ENCODE peak calls at places on chromosome 5, in ten cellular contexts. Y, T, I, Q, R, W, Z, S, N and K are unnamed samples.

GRCh38 chr5:96562614-96563013 is 99.6 kb upstream of the CAST start:
- DNase-seq in Y (no peak), T (no peak), I (no peak), Q (no peak), R (no peak), W (no peak), Z (peak), S (no peak), N (no peak), K (no peak)

GRCh38 chr5:90294604-90295003 is 115.0 kb downstream of the CETN3 start:
- DNase-seq in Y (no peak), T (no peak), I (no peak), Q (no peak), R (no peak), W (no peak), Z (no peak), S (no peak), N (no peak), K (no peak)

GRCh38 chr5:82332889-82333619 is 54.9 kb upstream of the RPS23 start:
- DNase-seq in Y (no peak), T (no peak), I (no peak), Q (no peak), R (no peak), W (no peak), Z (peak), S (no peak), N (no peak), K (no peak)

GRCh38 chr5:180100621-180101450 is 29.3 kb upstream of the RNF130 start:
- DNase-seq in Y (no peak), T (no peak), I (no peak), Q (no peak), R (no peak), W (no peak), Z (no peak), S (no peak), N (no peak), K (no peak)

GRCh38 chr5:34484591-34485228 is 171.4 kb upstream of the RAI14 start:
- DNase-seq in Y (no peak), T (no peak), I (no peak), Q (no peak), R (no peak), W (no peak), Z (peak), S (no peak), N (no peak), K (no peak)

GRCh38 chr5:133052317-133053175 is 733 bp downstream of the HSPA4 start:
- DNase-seq in Y (no peak), T (peak), I (peak), Q (peak), R (peak), W (peak), Z (peak), S (peak), N (peak), K (peak)

GRCh38 chr5:137453476-137454080 is 45.5 kb downstream of the SPOCK1 start:
- DNase-seq in Y (no peak), T (peak), I (no peak), Q (no peak), R (no peak), W (no peak), Z (peak), S (no peak), N (no peak), K (no peak)

GRCh38 chr5:123035950-123036390 is 555 bp downstream of the PPIC start:
- DNase-seq in Y (no peak), T (no peak), I (no peak), Q (peak), R (peak), W (peak), Z (peak), S (peak), N (peak), K (no peak)

GRCh38 chr5:132057498-132058255 is 2.8 kb upstream of the IL3 start:
- DNase-seq in Y (no peak), T (no peak), I (no peak), Q (no peak), R (peak), W (peak), Z (no peak), S (no peak), N (no peak), K (no peak)

GRCh38 chr5:94908889-94909480 is 290.5 kb downstream of the SLF1 start:
- DNase-seq in Y (no peak), T (peak), I (no peak), Q (peak), R (no peak), W (no peak), Z (peak), S (no peak), N (no peak), K (peak)

GRCh38 chr5:144191998-144192397 is 21.3 kb downstream of the KCTD16 start:
- DNase-seq in Y (no peak), T (peak), I (peak), Q (peak), R (no peak), W (no peak), Z (peak), S (no peak), N (no peak), K (peak)

GRCh38 chr5:160165137-160166068 is 46.2 kb upstream of the PWWP2A start:
- DNase-seq in Y (peak), T (no peak), I (no peak), Q (peak), R (peak), W (peak), Z (peak), S (peak), N (peak), K (no peak)

GRCh38 chr5:137191179-137191578 is 307.9 kb downstream of the SPOCK1 start:
- DNase-seq in Y (no peak), T (no peak), I (no peak), Q (no peak), R (no peak), W (no peak), Z (no peak), S (no peak), N (no peak), K (no peak)

GRCh38 chr5:156120777-156121176 is 206.2 kb upstream of the SGCD start:
- DNase-seq in Y (no peak), T (no peak), I (no peak), Q (no peak), R (no peak), W (no peak), Z (no peak), S (no peak), N (no peak), K (no peak)

GRCh38 chr5:80438739-80439138 is 30.9 kb downstream of the ZFYVE16 start:
- DNase-seq in Y (no peak), T (no peak), I (no peak), Q (no peak), R (no peak), W (no peak), Z (no peak), S (no peak), N (no peak), K (no peak)

GRCh38 chr5:54658014-54658413 is 140.5 kb downstream of the SNX18 start:
- DNase-seq in Y (no peak), T (no peak), I (no peak), Q (no peak), R (no peak), W (no peak), Z (peak), S (no peak), N (no peak), K (no peak)

GRCh38 chr5:164345853-164346252 is 840.4 kb downstream of the MAT2B start:
- DNase-seq in Y (no peak), T (no peak), I (no peak), Q (no peak), R (no peak), W (no peak), Z (no peak), S (no peak), N (no peak), K (no peak)

GRCh38 chr5:89276566-89277305 is 393.8 kb upstream of the MEF2C start:
- DNase-seq in Y (no peak), T (no peak), I (no peak), Q (no peak), R (no peak), W (no peak), Z (peak), S (no peak), N (no peak), K (no peak)

GRCh38 chr5:16508730-16509531 is 43.3 kb upstream of the ZNF622 start:
- DNase-seq in Y (no peak), T (no peak), I (no peak), Q (no peak), R (peak), W (peak), Z (no peak), S (peak), N (peak), K (peak)

GRCh38 chr5:120164037-120164436 is 300.1 kb upstream of the PRR16 start:
- DNase-seq in Y (no peak), T (no peak), I (no peak), Q (no peak), R (no peak), W (no peak), Z (no peak), S (no peak), N (no peak), K (no peak)

GRCh38 chr5:132265336-132266030 is 8.0 kb downstream of the PDLIM4 start:
- DNase-seq in Y (no peak), T (no peak), I (no peak), Q (peak), R (no peak), W (peak), Z (peak), S (peak), N (peak), K (no peak)

GRCh38 chr5:56910123-56910951 is 941 bp downstream of the SETD9 start:
- DNase-seq in Y (no peak), T (no peak), I (no peak), Q (no peak), R (peak), W (peak), Z (no peak), S (no peak), N (no peak), K (no peak)

GRCh38 chr5:107576155-107576554 is 94.6 kb downstream of the EFNA5 start:
- DNase-seq in Y (no peak), T (no peak), I (no peak), Q (no peak), R (no peak), W (no peak), Z (no peak), S (no peak), N (no peak), K (no peak)

GRCh38 chr5:60504342-60504741 is 195.6 kb downstream of the DEPDC1B start:
- DNase-seq in Y (no peak), T (no peak), I (no peak), Q (no peak), R (no peak), W (no peak), Z (no peak), S (no peak), N (no peak), K (no peak)

GRCh38 chr5:1130218-1130946 is 18.5 kb upstream of the SLC12A7 start:
- DNase-seq in Y (no peak), T (no peak), I (no peak), Q (no peak), R (peak), W (peak), Z (no peak), S (peak), N (no peak), K (no peak)

GRCh38 chr5:16081376-16081775 is 98.2 kb downstream of the MARCHF11 start:
- DNase-seq in Y (no peak), T (no peak), I (no peak), Q (no peak), R (no peak), W (no peak), Z (no peak), S (no peak), N (no peak), K (no peak)

GRCh38 chr5:1909346-1909985 is 26.7 kb upstream of the IRX4 start:
- DNase-seq in Y (no peak), T (no peak), I (no peak), Q (no peak), R (no peak), W (peak), Z (no peak), S (no peak), N (peak), K (no peak)

GRCh38 chr5:55603947-55604346 is 69.2 kb upstream of the PLPP1 start:
- DNase-seq in Y (no peak), T (no peak), I (no peak), Q (no peak), R (no peak), W (no peak), Z (peak), S (no peak), N (no peak), K (no peak)

GRCh38 chr5:21810737-21811316 is 1042.3 kb downstream of the CDH12 start:
- DNase-seq in Y (no peak), T (no peak), I (no peak), Q (peak), R (no peak), W (no peak), Z (peak), S (no peak), N (no peak), K (peak)

GRCh38 chr5:139393497-139394122 is 1.3 kb downstream of the PROB1 start:
- DNase-seq in Y (no peak), T (no peak), I (no peak), Q (no peak), R (no peak), W (no peak), Z (no peak), S (no peak), N (no peak), K (no peak)

GRCh38 chr5:74257645-74258328 is 382.7 kb downstream of the ENC1 start:
- DNase-seq in Y (peak), T (no peak), I (no peak), Q (no peak), R (no peak), W (peak), Z (peak), S (peak), N (peak), K (peak)
- H3K27ac ChIP-seq in Y (peak), T (no peak), I (no peak), Q (no peak), R (peak), W (peak), Z (no peak), S (peak), N (no peak), K (peak)

GRCh38 chr5:158700231-158700996 is 399.3 kb downstream of the EBF1 start:
- DNase-seq in Y (no peak), T (no peak), I (no peak), Q (no peak), R (no peak), W (no peak), Z (no peak), S (no peak), N (no peak), K (no peak)
- H3K27ac ChIP-seq in Y (peak), T (no peak), I (no peak), Q (peak), R (no peak), W (peak), Z (no peak), S (peak), N (peak), K (no peak)

GRCh38 chr5:115850771-115851416 is 9.2 kb downstream of the AP3S1 start:
- DNase-seq in Y (no peak), T (no peak), I (no peak), Q (no peak), R (no peak), W (no peak), Z (peak), S (no peak), N (no peak), K (no peak)
- H3K27ac ChIP-seq in Y (peak), T (no peak), I (no peak), Q (no peak), R (no peak), W (peak), Z (no peak), S (peak), N (peak), K (no peak)

DNA sequence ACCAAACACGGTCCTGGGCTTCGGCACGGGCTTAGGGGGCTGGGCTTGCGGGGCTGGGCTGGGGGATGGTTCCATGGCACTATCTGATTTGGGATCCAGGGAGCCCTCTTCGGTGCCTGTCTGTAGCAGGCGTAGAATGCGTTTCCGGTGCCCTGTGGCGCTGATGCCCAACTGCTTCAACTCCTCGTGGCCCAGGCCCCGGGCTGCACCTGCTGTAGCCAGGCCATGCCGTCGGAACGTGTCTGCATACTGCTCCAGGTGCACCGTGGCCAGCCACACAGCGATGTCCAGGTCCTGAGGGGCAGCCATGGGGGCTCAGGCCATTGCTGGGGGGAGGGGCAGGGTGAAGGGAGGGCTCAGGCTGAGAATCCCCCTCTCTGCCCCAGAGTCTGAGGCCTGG is 1.9 kb downstream of the ARAP3 start:
- DNase-seq in Y (no peak), T (no peak), I (no peak), Q (no peak), R (no peak), W (no peak), Z (no peak), S (no peak), N (no peak), K (no peak)
- H3K27ac ChIP-seq in Y (peak), T (no peak), I (no peak), Q (peak), R (no peak), W (peak), Z (no peak), S (no peak), N (no peak), K (no peak)

GRCh38 chr5:71771191-71771590 is 52.1 kb downstream of the CARTPT start:
- DNase-seq in Y (no peak), T (no peak), I (no peak), Q (no peak), R (no peak), W (no peak), Z (no peak), S (no peak), N (no peak), K (no peak)

GRCh38 chr5:71767661-71768060 is 48.6 kb downstream of the CARTPT start:
- DNase-seq in Y (no peak), T (no peak), I (no peak), Q (no peak), R (no peak), W (no peak), Z (peak), S (no peak), N (no peak), K (no peak)

GRCh38 chr5:71769265-71769664 is 50.2 kb downstream of the CARTPT start:
- DNase-seq in Y (no peak), T (peak), I (no peak), Q (no peak), R (no peak), W (no peak), Z (no peak), S (no peak), N (no peak), K (no peak)

GRCh38 chr5:71770381-71770780 is 51.3 kb downstream of the CARTPT start:
- DNase-seq in Y (no peak), T (no peak), I (no peak), Q (no peak), R (no peak), W (no peak), Z (no peak), S (no peak), N (no peak), K (no peak)
- H3K27ac ChIP-seq in Y (no peak), T (no peak), I (no peak), Q (no peak), R (no peak), W (no peak), Z (no peak), S (no peak), N (no peak), K (no peak)

DNA sequence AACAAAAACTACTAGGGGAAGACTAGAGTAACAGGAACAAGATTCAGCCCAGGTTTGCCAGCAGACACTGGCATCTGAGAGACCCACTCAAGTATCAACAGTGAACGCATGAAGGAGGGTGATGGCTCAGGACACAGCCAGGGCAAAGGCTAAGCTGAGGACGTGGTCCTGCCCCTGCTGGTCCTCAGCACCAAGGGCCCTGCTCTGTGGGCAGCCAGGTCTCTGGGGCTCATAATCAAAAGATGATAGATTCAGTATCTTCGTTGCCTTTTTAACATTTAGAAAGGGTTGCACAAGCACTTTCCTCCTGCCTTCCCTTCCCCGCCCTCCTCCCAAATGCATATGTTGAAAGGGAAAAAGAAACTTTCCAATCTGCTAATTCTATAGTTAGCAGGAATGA is 31.5 kb downstream of the MACROH2A1 start:
- DNase-seq in Y (no peak), T (no peak), I (no peak), Q (no peak), R (no peak), W (no peak), Z (no peak), S (no peak), N (no peak), K (no peak)
- H3K27ac ChIP-seq in Y (no peak), T (no peak), I (no peak), Q (no peak), R (no peak), W (no peak), Z (peak), S (no peak), N (no peak), K (no peak)

DNA sequence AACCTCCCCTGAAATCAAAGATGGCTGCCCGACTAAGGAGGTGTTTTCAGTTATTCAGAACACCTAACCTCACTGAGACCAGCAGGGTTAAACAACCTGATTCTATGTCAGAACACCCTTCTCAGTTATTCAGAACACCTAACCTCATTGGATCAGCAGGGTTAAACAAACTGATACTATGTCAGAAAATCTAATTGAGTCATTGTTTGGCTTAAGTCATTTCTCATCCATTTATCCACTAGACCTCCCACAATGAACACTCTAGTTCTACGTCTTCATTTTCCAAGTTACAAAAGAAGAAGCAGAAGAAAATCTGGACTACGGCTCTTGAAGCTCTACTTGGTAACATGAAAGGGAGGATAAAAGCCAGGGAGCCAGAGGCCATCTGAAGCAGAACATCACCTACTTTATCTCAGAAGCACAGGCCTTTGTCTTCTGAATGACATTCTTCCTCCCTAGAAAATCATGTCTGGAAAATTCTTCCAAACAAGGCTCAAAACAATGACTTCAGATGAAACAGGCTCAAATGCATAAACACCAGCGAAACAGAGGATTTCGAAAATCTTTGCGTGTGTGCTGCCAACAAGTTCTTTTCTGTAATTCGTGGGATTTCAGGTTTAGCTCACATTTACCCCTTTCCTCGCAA is 35.4 kb upstream of the TGFBI start:
- DNase-seq in Y (no peak), T (no peak), I (no peak), Q (no peak), R (no peak), W (no peak), Z (peak), S (no peak), N (no peak), K (no peak)
- H3K27ac ChIP-seq in Y (peak), T (no peak), I (no peak), Q (peak), R (no peak), W (peak), Z (peak), S (peak), N (peak), K (no peak)

GRCh38 chr5:92944903-92945629 is 636.0 kb downstream of the NR2F1-AS1 start:
- DNase-seq in Y (no peak), T (no peak), I (no peak), Q (no peak), R (no peak), W (no peak), Z (peak), S (no peak), N (no peak), K (no peak)
- H3K27ac ChIP-seq in Y (peak), T (no peak), I (no peak), Q (peak), R (peak), W (no peak), Z (peak), S (no peak), N (no peak), K (no peak)

DNA sequence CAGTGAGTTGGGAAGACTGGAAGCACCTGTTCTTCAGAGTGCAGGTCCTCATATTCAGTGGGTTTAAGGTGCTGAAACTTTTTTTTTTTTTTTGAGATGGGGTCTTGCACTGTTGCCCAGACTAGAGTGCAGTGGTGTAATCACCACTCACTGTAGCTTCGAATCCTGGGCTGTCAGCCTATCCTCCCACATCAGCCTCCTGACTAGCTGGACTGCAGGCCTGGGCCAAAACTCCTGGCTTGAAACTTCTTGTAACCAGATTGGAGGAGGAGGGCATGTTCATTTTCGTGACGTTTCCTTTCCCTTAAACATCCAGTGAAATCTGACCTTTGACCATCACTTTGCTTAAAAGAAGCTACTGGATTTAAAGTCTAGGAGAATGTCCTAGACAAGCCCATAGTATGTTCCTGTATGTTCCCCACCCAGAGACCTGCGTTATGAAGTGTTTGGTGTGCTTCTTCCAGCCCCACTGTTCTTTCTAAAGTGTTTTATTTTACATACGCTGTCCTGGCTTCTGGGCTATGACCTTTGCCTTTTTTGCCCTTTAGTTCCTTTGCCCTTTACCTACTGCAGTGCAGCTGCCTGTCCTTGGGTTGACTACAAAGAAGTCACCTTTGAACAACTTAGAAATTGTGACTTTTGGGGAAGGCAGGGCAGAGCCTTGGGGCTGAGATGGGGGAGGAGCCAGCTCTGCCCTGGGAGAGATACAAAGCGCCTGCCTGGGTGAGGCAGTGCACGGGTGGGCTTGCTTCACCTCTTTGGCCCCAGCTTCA is 18.4 kb downstream of the TENT4A start:
- DNase-seq in Y (no peak), T (no peak), I (no peak), Q (no peak), R (peak), W (no peak), Z (peak), S (no peak), N (no peak), K (no peak)
- H3K27ac ChIP-seq in Y (peak), T (no peak), I (no peak), Q (peak), R (peak), W (peak), Z (peak), S (no peak), N (peak), K (no peak)